ENCODE peak calls at places on chromosomes 13 and 19, in ten cellular contexts. One of them, this sample, is unnamed.

GRCh38 chr19:28465317-28466086 is 747.4 kb downstream of the UQCRFS1 start:
- DNase-seq in substantia nigra: no peak
- DNase-seq in PC-3: no peak
- DNase-seq in activated CD8-positive, alpha-beta memory T cell treated with anti-CD3 and anti-CD28 coated beads, Interleukin-2, amount 50 U/mL, for 48 hours: no peak
- DNase-seq in thyroid gland: no peak
- DNase-seq in NCI-H345: no peak
- DNase-seq in ovary: no peak
- DNase-seq in stromal cell of bone marrow: no peak
- DNase-seq in stimulated activated CD8-positive, alpha-beta memory T cell treated with anti-CD3 and anti-CD28 coated beads, Interleukin-2, amount 100 ng/mL, for 48 hours: no peak
- DNase-seq in Panc1: no peak
- DNase-seq in this sample: no peak

GRCh38 chr13:93098972-93099371 is 127.6 kb upstream of the GPC6 start:
- DNase-seq in Panc1: no peak
- DNase-seq in stromal cell of bone marrow: no peak
- DNase-seq in stimulated activated CD8-positive, alpha-beta memory T cell treated with anti-CD3 and anti-CD28 coated beads, Interleukin-2, amount 100 ng/mL, for 48 hours: no peak
- DNase-seq in ovary: no peak
- DNase-seq in PC-3: no peak
- DNase-seq in substantia nigra: no peak
- DNase-seq in NCI-H345: no peak
- DNase-seq in thyroid gland: peak
- DNase-seq in activated CD8-positive, alpha-beta memory T cell treated with anti-CD3 and anti-CD28 coated beads, Interleukin-2, amount 50 U/mL, for 48 hours: no peak
- DNase-seq in this sample: no peak

GRCh38 chr19:43760941-43761340 is 6.2 kb upstream of the SMG9 start:
- DNase-seq in PC-3: no peak
- DNase-seq in stimulated activated CD8-positive, alpha-beta memory T cell treated with anti-CD3 and anti-CD28 coated beads, Interleukin-2, amount 100 ng/mL, for 48 hours: no peak
- DNase-seq in substantia nigra: no peak
- DNase-seq in ovary: no peak
- DNase-seq in activated CD8-positive, alpha-beta memory T cell treated with anti-CD3 and anti-CD28 coated beads, Interleukin-2, amount 50 U/mL, for 48 hours: no peak
- DNase-seq in NCI-H345: no peak
- DNase-seq in Panc1: no peak
- DNase-seq in thyroid gland: no peak
- DNase-seq in stromal cell of bone marrow: no peak
- DNase-seq in this sample: no peak

GRCh38 chr13:97879646-97880297 is 73.7 kb upstream of the IPO5 start:
- DNase-seq in substantia nigra: no peak
- DNase-seq in stromal cell of bone marrow: peak
- DNase-seq in NCI-H345: no peak
- DNase-seq in PC-3: peak
- DNase-seq in thyroid gland: no peak
- DNase-seq in activated CD8-positive, alpha-beta memory T cell treated with anti-CD3 and anti-CD28 coated beads, Interleukin-2, amount 50 U/mL, for 48 hours: no peak
- DNase-seq in stimulated activated CD8-positive, alpha-beta memory T cell treated with anti-CD3 and anti-CD28 coated beads, Interleukin-2, amount 100 ng/mL, for 48 hours: no peak
- DNase-seq in Panc1: no peak
- DNase-seq in ovary: no peak
- DNase-seq in this sample: no peak

GRCh38 chr19:1232652-1233360 is 5.0 kb downstream of the CBARP start:
- DNase-seq in stimulated activated CD8-positive, alpha-beta memory T cell treated with anti-CD3 and anti-CD28 coated beads, Interleukin-2, amount 100 ng/mL, for 48 hours: no peak
- DNase-seq in substantia nigra: no peak
- DNase-seq in stromal cell of bone marrow: no peak
- DNase-seq in ovary: peak
- DNase-seq in thyroid gland: peak
- DNase-seq in Panc1: no peak
- DNase-seq in NCI-H345: no peak
- DNase-seq in activated CD8-positive, alpha-beta memory T cell treated with anti-CD3 and anti-CD28 coated beads, Interleukin-2, amount 50 U/mL, for 48 hours: no peak
- DNase-seq in PC-3: peak
- DNase-seq in this sample: no peak

GRCh38 chr13:110394371-110394841 is 87.3 kb downstream of the COL4A2 start:
- DNase-seq in NCI-H345: no peak
- DNase-seq in PC-3: no peak
- DNase-seq in stimulated activated CD8-positive, alpha-beta memory T cell treated with anti-CD3 and anti-CD28 coated beads, Interleukin-2, amount 100 ng/mL, for 48 hours: no peak
- DNase-seq in Panc1: no peak
- DNase-seq in activated CD8-positive, alpha-beta memory T cell treated with anti-CD3 and anti-CD28 coated beads, Interleukin-2, amount 50 U/mL, for 48 hours: no peak
- DNase-seq in substantia nigra: no peak
- DNase-seq in thyroid gland: no peak
- DNase-seq in ovary: no peak
- DNase-seq in stromal cell of bone marrow: no peak
- DNase-seq in this sample: no peak

GRCh38 chr13:113034451-113035208 is 65.6 kb downstream of the MCF2L start:
- DNase-seq in Panc1: no peak
- DNase-seq in stimulated activated CD8-positive, alpha-beta memory T cell treated with anti-CD3 and anti-CD28 coated beads, Interleukin-2, amount 100 ng/mL, for 48 hours: no peak
- DNase-seq in stromal cell of bone marrow: peak
- DNase-seq in thyroid gland: peak
- DNase-seq in activated CD8-positive, alpha-beta memory T cell treated with anti-CD3 and anti-CD28 coated beads, Interleukin-2, amount 50 U/mL, for 48 hours: no peak
- DNase-seq in PC-3: peak
- DNase-seq in ovary: peak
- DNase-seq in NCI-H345: no peak
- DNase-seq in substantia nigra: peak
- DNase-seq in this sample: peak

GRCh38 chr13:29472317-29472961 is 123.0 kb downstream of the SLC7A1 start:
- DNase-seq in PC-3: peak
- DNase-seq in ovary: no peak
- DNase-seq in substantia nigra: peak
- DNase-seq in NCI-H345: no peak
- DNase-seq in stromal cell of bone marrow: peak
- DNase-seq in stimulated activated CD8-positive, alpha-beta memory T cell treated with anti-CD3 and anti-CD28 coated beads, Interleukin-2, amount 100 ng/mL, for 48 hours: peak
- DNase-seq in thyroid gland: peak
- DNase-seq in Panc1: peak
- DNase-seq in activated CD8-positive, alpha-beta memory T cell treated with anti-CD3 and anti-CD28 coated beads, Interleukin-2, amount 50 U/mL, for 48 hours: peak
- DNase-seq in this sample: no peak

GRCh38 chr19:19948800-19949199 is 48.1 kb downstream of the ZNF93 start:
- DNase-seq in stromal cell of bone marrow: no peak
- DNase-seq in NCI-H345: no peak
- DNase-seq in PC-3: no peak
- DNase-seq in activated CD8-positive, alpha-beta memory T cell treated with anti-CD3 and anti-CD28 coated beads, Interleukin-2, amount 50 U/mL, for 48 hours: no peak
- DNase-seq in substantia nigra: no peak
- DNase-seq in thyroid gland: no peak
- DNase-seq in stimulated activated CD8-positive, alpha-beta memory T cell treated with anti-CD3 and anti-CD28 coated beads, Interleukin-2, amount 100 ng/mL, for 48 hours: no peak
- DNase-seq in ovary: no peak
- DNase-seq in Panc1: no peak
- DNase-seq in this sample: no peak

GRCh38 chr19:33683881-33684549 is 62.3 kb downstream of the CHST8 start:
- DNase-seq in Panc1: no peak
- DNase-seq in PC-3: peak
- DNase-seq in NCI-H345: no peak
- DNase-seq in stromal cell of bone marrow: no peak
- DNase-seq in thyroid gland: peak
- DNase-seq in substantia nigra: peak
- DNase-seq in activated CD8-positive, alpha-beta memory T cell treated with anti-CD3 and anti-CD28 coated beads, Interleukin-2, amount 50 U/mL, for 48 hours: no peak
- DNase-seq in ovary: peak
- DNase-seq in stimulated activated CD8-positive, alpha-beta memory T cell treated with anti-CD3 and anti-CD28 coated beads, Interleukin-2, amount 100 ng/mL, for 48 hours: no peak
- DNase-seq in this sample: no peak

GRCh38 chr13:45750566-45750965 is 48.4 kb downstream of the CBY2 start:
- DNase-seq in Panc1: no peak
- DNase-seq in PC-3: no peak
- DNase-seq in thyroid gland: no peak
- DNase-seq in NCI-H345: no peak
- DNase-seq in activated CD8-positive, alpha-beta memory T cell treated with anti-CD3 and anti-CD28 coated beads, Interleukin-2, amount 50 U/mL, for 48 hours: no peak
- DNase-seq in substantia nigra: no peak
- DNase-seq in ovary: no peak
- DNase-seq in stimulated activated CD8-positive, alpha-beta memory T cell treated with anti-CD3 and anti-CD28 coated beads, Interleukin-2, amount 100 ng/mL, for 48 hours: no peak
- DNase-seq in stromal cell of bone marrow: no peak
- DNase-seq in this sample: no peak

GRCh38 chr19:21256722-21257121 is 72.5 kb downstream of the ZNF708 start:
- DNase-seq in PC-3: no peak
- DNase-seq in Panc1: no peak
- DNase-seq in activated CD8-positive, alpha-beta memory T cell treated with anti-CD3 and anti-CD28 coated beads, Interleukin-2, amount 50 U/mL, for 48 hours: no peak
- DNase-seq in stromal cell of bone marrow: peak
- DNase-seq in NCI-H345: no peak
- DNase-seq in thyroid gland: peak
- DNase-seq in ovary: no peak
- DNase-seq in stimulated activated CD8-positive, alpha-beta memory T cell treated with anti-CD3 and anti-CD28 coated beads, Interleukin-2, amount 100 ng/mL, for 48 hours: no peak
- DNase-seq in substantia nigra: no peak
- DNase-seq in this sample: peak

GRCh38 chr19:55615553-55616394 is 8.6 kb downstream of the ZNF784 start:
- DNase-seq in stromal cell of bone marrow: no peak
- DNase-seq in stimulated activated CD8-positive, alpha-beta memory T cell treated with anti-CD3 and anti-CD28 coated beads, Interleukin-2, amount 100 ng/mL, for 48 hours: no peak
- DNase-seq in NCI-H345: no peak
- DNase-seq in substantia nigra: no peak
- DNase-seq in PC-3: no peak
- DNase-seq in ovary: no peak
- DNase-seq in activated CD8-positive, alpha-beta memory T cell treated with anti-CD3 and anti-CD28 coated beads, Interleukin-2, amount 50 U/mL, for 48 hours: no peak
- DNase-seq in thyroid gland: no peak
- DNase-seq in Panc1: no peak
- DNase-seq in this sample: no peak

GRCh38 chr13:48500652-48501197 is 32.2 kb downstream of the RCBTB2 start:
- DNase-seq in NCI-H345: peak
- DNase-seq in stimulated activated CD8-positive, alpha-beta memory T cell treated with anti-CD3 and anti-CD28 coated beads, Interleukin-2, amount 100 ng/mL, for 48 hours: no peak
- DNase-seq in Panc1: no peak
- DNase-seq in stromal cell of bone marrow: peak
- DNase-seq in PC-3: peak
- DNase-seq in thyroid gland: no peak
- DNase-seq in ovary: no peak
- DNase-seq in substantia nigra: no peak
- DNase-seq in activated CD8-positive, alpha-beta memory T cell treated with anti-CD3 and anti-CD28 coated beads, Interleukin-2, amount 50 U/mL, for 48 hours: no peak
- DNase-seq in this sample: peak

GRCh38 chr13:59680429-59681024 is 483.2 kb downstream of the DIAPH3 start:
- DNase-seq in NCI-H345: peak
- DNase-seq in thyroid gland: no peak
- DNase-seq in substantia nigra: no peak
- DNase-seq in Panc1: no peak
- DNase-seq in activated CD8-positive, alpha-beta memory T cell treated with anti-CD3 and anti-CD28 coated beads, Interleukin-2, amount 50 U/mL, for 48 hours: no peak
- DNase-seq in ovary: no peak
- DNase-seq in stromal cell of bone marrow: peak
- DNase-seq in stimulated activated CD8-positive, alpha-beta memory T cell treated with anti-CD3 and anti-CD28 coated beads, Interleukin-2, amount 100 ng/mL, for 48 hours: no peak
- DNase-seq in PC-3: peak
- DNase-seq in this sample: peak